ENCODE peak calls at places on chromosome 13, in seven cellular contexts. B is breast epithelium, D is T1000, F is HTR-8/SVneo, C is colonic mucosa, M is heart right ventricle, H is astrocyte of the cerebellum. G is an unnamed sample.

GRCh38 chr13:105937451-105937850 is 598.0 kb downstream of the EFNB2 start:
- DNase-seq in B (no peak), D (peak), F (peak), C (no peak), M (no peak), H (no peak), G (no peak)

GRCh38 chr13:88450515-88450914 is 779.3 kb downstream of the SLITRK5 start:
- DNase-seq in B (no peak), D (no peak), F (no peak), C (no peak), M (no peak), H (no peak), G (no peak)

GRCh38 chr13:62287764-62288163 is 872.1 kb upstream of the PCDH20 start:
- DNase-seq in B (no peak), D (no peak), F (no peak), C (no peak), M (no peak), H (no peak), G (no peak)

GRCh38 chr13:42035905-42036521 is 12.4 kb upstream of the DGKH start:
- DNase-seq in B (no peak), D (no peak), F (no peak), C (no peak), M (no peak), H (no peak), G (no peak)

GRCh38 chr13:78121459-78122348 is 203.1 kb upstream of the EDNRB start:
- DNase-seq in B (no peak), D (no peak), F (peak), C (peak), M (peak), H (peak), G (peak)

GRCh38 chr13:58300974-58301681 is 669.6 kb downstream of the PCDH17 start:
- DNase-seq in B (no peak), D (no peak), F (no peak), C (no peak), M (no peak), H (no peak), G (no peak)

GRCh38 chr13:112760440-112760839 is 70.6 kb downstream of the ATP11A start:
- DNase-seq in B (no peak), D (no peak), F (no peak), C (no peak), M (no peak), H (no peak), G (no peak)

GRCh38 chr13:59865398-59865797 is 298.3 kb downstream of the DIAPH3 start:
- DNase-seq in B (no peak), D (no peak), F (peak), C (no peak), M (no peak), H (no peak), G (no peak)

GRCh38 chr13:76523740-76524382 is 362.3 kb downstream of the KCTD12 start:
- DNase-seq in B (no peak), D (no peak), F (no peak), C (no peak), M (no peak), H (no peak), G (no peak)

GRCh38 chr13:95254341-95254740 is 46.9 kb downstream of the ABCC4 start:
- DNase-seq in B (no peak), D (no peak), F (no peak), C (no peak), M (no peak), H (no peak), G (no peak)

GRCh38 chr13:45823583-45823982 is 28.0 kb downstream of the SIAH3 start:
- DNase-seq in B (no peak), D (no peak), F (no peak), C (no peak), M (no peak), H (no peak), G (no peak)

GRCh38 chr13:30408319-30409101 is 13.8 kb upstream of the UBE2L5 start:
- DNase-seq in B (peak), D (peak), F (no peak), C (peak), M (peak), H (peak), G (peak)

GRCh38 chr13:97459215-97459772 is 25.3 kb downstream of the RAP2A start:
- DNase-seq in B (no peak), D (no peak), F (no peak), C (no peak), M (no peak), H (no peak), G (no peak)

GRCh38 chr13:112648966-112649690 is 40.7 kb upstream of the ATP11A start:
- DNase-seq in B (peak), D (no peak), F (no peak), C (no peak), M (no peak), H (no peak), G (no peak)

GRCh38 chr13:33893559-33893958 is 75.6 kb downstream of the RFC3 start:
- DNase-seq in B (no peak), D (no peak), F (no peak), C (no peak), M (no peak), H (no peak), G (no peak)

GRCh38 chr13:67303661-67304333 is 73.7 kb upstream of the PCDH9 start:
- DNase-seq in B (no peak), D (no peak), F (no peak), C (no peak), M (no peak), H (no peak), G (no peak)

GRCh38 chr13:61685683-61686013 is 270.0 kb upstream of the PCDH20 start:
- DNase-seq in B (no peak), D (no peak), F (no peak), C (no peak), M (no peak), H (no peak), G (no peak)

GRCh38 chr13:107545946-107546502 is 669.3 kb downstream of the LIG4 start:
- DNase-seq in B (no peak), D (no peak), F (no peak), C (no peak), M (no peak), H (no peak), G (no peak)

GRCh38 chr13:112725346-112726017 is 35.6 kb downstream of the ATP11A start:
- DNase-seq in B (no peak), D (no peak), F (no peak), C (no peak), M (peak), H (no peak), G (no peak)

GRCh38 chr13:109682534-109683244 is 103.7 kb downstream of the IRS2 start:
- DNase-seq in B (no peak), D (no peak), F (no peak), C (no peak), M (no peak), H (no peak), G (no peak)

GRCh38 chr13:99144306-99144705 is 56.3 kb upstream of the UBAC2 start:
- DNase-seq in B (no peak), D (no peak), F (no peak), C (no peak), M (no peak), H (no peak), G (no peak)

GRCh38 chr13:69553976-69554375 is 553.6 kb upstream of the ATXN8OS start:
- DNase-seq in B (no peak), D (no peak), F (no peak), C (no peak), M (no peak), H (no peak), G (no peak)

GRCh38 chr13:99922631-99923404 is 48.7 kb downstream of the ZIC5 start:
- DNase-seq in B (no peak), D (no peak), F (no peak), C (peak), M (no peak), H (no peak), G (peak)

GRCh38 chr13:37158481-37158880 is 53.0 kb upstream of the CSNK1A1L start:
- DNase-seq in B (no peak), D (no peak), F (no peak), C (no peak), M (no peak), H (no peak), G (no peak)

GRCh38 chr13:29749401-29750177 is 100.8 kb downstream of the UBL3 start:
- DNase-seq in B (no peak), D (no peak), F (no peak), C (no peak), M (no peak), H (no peak), G (no peak)

GRCh38 chr13:24033527-24034302 is 126.8 kb upstream of the SPATA13 start:
- DNase-seq in B (no peak), D (no peak), F (no peak), C (no peak), M (no peak), H (peak), G (no peak)

GRCh38 chr13:44764334-44764733 is 188.2 kb upstream of the TSC22D1 start:
- DNase-seq in B (no peak), D (no peak), F (no peak), C (peak), M (no peak), H (no peak), G (peak)